ENCODE peak calls at places on chromosomes 7 and 10, in eight cellular contexts. V, K, B, Q, N, D, U and G are unnamed samples.

GRCh38 chr7:110786576-110786975 is 304.4 kb upstream of the LRRN3 start:
- DNase-seq in V (no peak), K (no peak), B (no peak), Q (no peak), N (no peak), D (no peak), U (no peak), G (no peak)

GRCh38 chr10:88820990-88821389 is 18.5 kb downstream of the LIPM start:
- DNase-seq in V (peak), K (no peak), B (peak), Q (no peak), N (no peak), D (peak), U (no peak), G (no peak)

GRCh38 chr7:50962962-50963374 is 180.3 kb upstream of the GRB10 start:
- DNase-seq in V (peak), K (peak), B (peak), Q (no peak), N (peak), D (peak), U (peak), G (no peak)

GRCh38 chr10:132707776-132708171 is 78.2 kb downstream of the NKX6-2 start:
- DNase-seq in V (no peak), K (peak), B (no peak), Q (no peak), N (no peak), D (no peak), U (no peak), G (peak)

GRCh38 chr10:58436071-58436470 is 50.9 kb downstream of the TFAM start:
- DNase-seq in V (no peak), K (no peak), B (no peak), Q (no peak), N (no peak), D (peak), U (peak), G (no peak)

GRCh38 chr7:80724249-80724871 is 85.9 kb downstream of the CD36 start:
- DNase-seq in V (peak), K (no peak), B (peak), Q (no peak), N (no peak), D (peak), U (no peak), G (no peak)

GRCh38 chr7:51321961-51322515 is 5.4 kb upstream of the COBL start:
- DNase-seq in V (no peak), K (no peak), B (no peak), Q (no peak), N (no peak), D (no peak), U (no peak), G (no peak)

GRCh38 chr10:63711866-63712716 is 190.9 kb downstream of the REEP3 start:
- DNase-seq in V (peak), K (peak), B (peak), Q (peak), N (peak), D (peak), U (peak), G (peak)

GRCh38 chr10:77318739-77319138 is 318.9 kb downstream of the KCNMA1 start:
- DNase-seq in V (no peak), K (no peak), B (no peak), Q (no peak), N (no peak), D (no peak), U (no peak), G (no peak)

GRCh38 chr10:117551322-117552155 is 9.0 kb downstream of the EMX2 start:
- DNase-seq in V (no peak), K (no peak), B (no peak), Q (no peak), N (no peak), D (no peak), U (no peak), G (no peak)

GRCh38 chr7:132446666-132447217 is 129.5 kb downstream of the PLXNA4 start:
- DNase-seq in V (no peak), K (no peak), B (no peak), Q (no peak), N (no peak), D (no peak), U (no peak), G (no peak)

GRCh38 chr10:73086816-73087215 is 9.8 kb downstream of the P4HA1 start:
- DNase-seq in V (no peak), K (no peak), B (no peak), Q (no peak), N (no peak), D (no peak), U (no peak), G (no peak)

GRCh38 chr10:43205681-43206390 is 61.0 kb downstream of the RASGEF1A start:
- DNase-seq in V (no peak), K (no peak), B (no peak), Q (no peak), N (peak), D (no peak), U (no peak), G (peak)

GRCh38 chr7:97001221-97001620 is 4.1 kb upstream of the DLX6 start:
- DNase-seq in V (no peak), K (no peak), B (no peak), Q (no peak), N (no peak), D (no peak), U (no peak), G (no peak)

GRCh38 chr7:46414946-46415345 is 493.9 kb upstream of the IGFBP3 start:
- DNase-seq in V (no peak), K (no peak), B (peak), Q (no peak), N (no peak), D (peak), U (no peak), G (no peak)

GRCh38 chr10:35896011-35896410 is 253.9 kb upstream of the FZD8 start:
- DNase-seq in V (peak), K (no peak), B (peak), Q (no peak), N (no peak), D (peak), U (no peak), G (no peak)

GRCh38 chr10:43396928-43397624 is 11.9 kb downstream of the HNRNPF start:
- DNase-seq in V (peak), K (peak), B (peak), Q (peak), N (peak), D (peak), U (peak), G (peak)

GRCh38 chr7:140260767-140261486 is 84.1 kb upstream of the KDM7A start:
- DNase-seq in V (no peak), K (no peak), B (no peak), Q (no peak), N (no peak), D (no peak), U (no peak), G (no peak)

GRCh38 chr7:104979167-104979841 is 34.7 kb upstream of the KMT2E start:
- DNase-seq in V (peak), K (peak), B (peak), Q (no peak), N (peak), D (peak), U (no peak), G (no peak)

GRCh38 chr10:103979530-103979929 is 12.6 kb downstream of the SLK start:
- DNase-seq in V (no peak), K (no peak), B (no peak), Q (no peak), N (no peak), D (no peak), U (no peak), G (no peak)

GRCh38 chr10:103983367-103983911 is 16.5 kb downstream of the SLK start:
- DNase-seq in V (no peak), K (no peak), B (no peak), Q (no peak), N (no peak), D (no peak), U (no peak), G (no peak)

GRCh38 chr10:103980246-103980906 is 13.4 kb downstream of the SLK start:
- DNase-seq in V (no peak), K (no peak), B (no peak), Q (no peak), N (no peak), D (peak), U (no peak), G (no peak)

GRCh38 chr10:103985726-103986125 is 18.8 kb downstream of the SLK start:
- DNase-seq in V (peak), K (no peak), B (no peak), Q (no peak), N (no peak), D (no peak), U (no peak), G (no peak)

DNA sequence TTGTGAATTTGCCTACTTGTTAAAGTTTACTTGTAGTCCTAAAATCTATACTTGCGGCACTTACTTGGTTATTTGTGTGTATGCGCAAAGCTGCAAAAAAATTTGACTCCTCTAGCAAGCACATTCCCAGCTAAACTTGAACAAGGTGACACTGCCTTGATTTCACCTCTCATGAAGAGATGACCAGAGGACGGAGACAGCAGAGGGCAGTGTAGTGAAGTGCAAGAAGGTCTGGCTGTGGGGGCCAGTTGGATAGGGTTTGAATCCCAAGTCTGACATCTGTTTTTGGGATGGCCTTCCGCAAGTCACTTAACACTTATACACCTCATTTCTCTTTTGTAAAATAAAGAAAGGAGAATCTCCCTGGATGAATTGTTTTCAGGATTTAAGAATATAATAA is 15.7 kb downstream of the SLK start:
- DNase-seq in V (peak), K (peak), B (no peak), Q (no peak), N (no peak), D (no peak), U (peak), G (no peak)
- TF ChIP-seq CTCF in V (peak), K (peak), B (peak), Q (no peak), N (no peak), D (peak), U (no peak), G (no peak)

DNA sequence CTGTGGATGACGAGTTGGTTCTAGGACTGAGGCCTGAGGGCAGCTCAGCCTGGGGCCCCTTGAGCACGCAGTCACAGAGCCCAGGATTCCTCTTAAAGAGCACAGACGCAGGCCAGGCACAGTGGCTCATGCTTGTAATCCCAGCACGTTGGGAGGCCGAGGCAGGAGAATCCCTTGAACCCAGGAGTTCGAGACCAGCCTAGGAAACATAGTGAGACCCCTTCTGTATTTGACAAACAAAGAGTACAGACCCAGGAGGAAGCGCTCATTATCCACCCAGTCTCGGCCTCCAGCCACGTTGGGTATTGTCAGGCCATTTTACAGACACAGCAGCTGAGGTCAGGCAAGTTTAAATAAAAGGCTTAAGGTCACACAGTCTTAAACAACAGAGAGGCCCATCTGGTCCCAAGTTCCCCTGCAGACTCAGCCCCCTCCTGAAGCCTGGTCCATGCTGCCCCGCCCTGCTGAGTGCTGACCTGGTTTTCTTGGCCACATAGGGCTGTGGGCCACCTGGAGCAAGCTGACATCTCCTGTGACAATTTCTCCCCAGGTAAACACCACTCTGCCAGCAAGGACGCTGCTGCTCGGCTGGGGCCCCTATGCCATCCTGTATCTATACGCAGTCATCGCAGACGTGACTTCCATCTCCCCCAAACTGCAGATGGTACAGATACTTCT is 12.6 kb downstream of the RGR start:
- DNase-seq in V (no peak), K (no peak), B (no peak), Q (no peak), N (no peak), D (no peak), U (no peak), G (no peak)
- TF ChIP-seq CTCF in V (no peak), K (no peak), B (no peak), Q (no peak), N (no peak), D (no peak), U (no peak), G (no peak)

DNA sequence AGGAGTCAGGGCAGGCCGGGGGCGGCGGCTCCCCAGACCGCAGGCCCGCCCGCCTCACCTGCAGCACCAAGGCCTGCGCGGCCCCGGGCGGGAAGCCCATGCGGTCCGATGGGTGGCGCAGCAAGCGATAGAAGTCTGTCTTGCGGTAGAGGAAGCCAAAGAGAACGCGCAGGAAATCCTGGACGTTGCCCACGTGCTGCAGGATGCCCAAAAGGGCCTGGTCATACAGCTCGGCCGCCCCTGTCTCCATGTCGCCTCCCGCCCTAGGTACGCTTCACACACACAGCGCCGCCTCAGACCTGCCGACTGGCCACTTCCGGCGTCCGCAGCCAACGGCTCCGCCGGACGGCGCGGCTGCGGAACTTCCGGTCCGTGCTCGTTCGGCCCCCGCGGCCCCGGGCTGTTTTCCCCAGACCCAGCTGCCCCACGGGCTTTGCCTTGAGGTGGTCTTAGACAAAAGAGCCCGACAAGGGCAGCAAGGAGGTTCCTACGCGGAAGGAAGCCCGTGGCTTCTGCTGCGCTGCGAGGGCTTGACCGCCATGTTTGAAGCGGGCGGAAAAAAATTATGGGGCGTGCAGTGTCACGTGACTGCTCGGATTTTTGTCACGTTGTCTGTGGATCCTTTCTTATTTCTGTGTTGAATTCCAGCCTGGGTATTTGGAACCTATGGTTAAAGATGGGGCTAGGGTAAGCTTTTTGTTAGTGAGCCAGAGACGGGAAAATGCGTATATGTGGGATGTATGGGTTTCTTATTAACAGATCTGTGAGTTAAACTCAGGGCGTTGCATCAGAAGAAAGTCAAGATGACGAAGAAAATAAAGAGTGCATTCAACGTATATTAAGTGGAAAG is at the start of gene NUDCD3:
- DNase-seq in V (peak), K (peak), B (peak), Q (peak), N (peak), D (peak), U (peak), G (peak)
- TF ChIP-seq CTCF in V (peak), K (peak), B (no peak), Q (no peak), N (peak), D (peak), U (no peak), G (no peak)

DNA sequence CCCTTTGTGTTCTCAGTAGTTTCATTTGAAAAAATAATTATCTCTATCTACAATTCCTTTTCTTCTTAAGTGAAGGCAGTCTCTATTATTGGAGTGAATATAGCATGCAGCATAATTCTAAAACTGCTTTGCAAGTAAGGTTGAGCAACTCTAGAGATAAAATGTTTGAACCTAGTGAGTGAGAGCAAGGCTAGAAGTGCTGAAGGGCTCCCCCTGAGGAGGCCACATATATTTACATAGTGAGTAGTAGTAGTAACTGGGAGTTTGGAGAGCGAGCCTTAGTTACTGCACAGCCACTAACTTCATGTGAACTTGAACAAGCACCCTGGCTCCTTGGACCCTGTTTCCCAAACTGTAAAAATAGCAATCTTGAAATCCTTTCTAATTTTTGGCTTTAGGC is 141.5 kb upstream of the DKK1 start:
- DNase-seq in V (no peak), K (no peak), B (no peak), Q (no peak), N (no peak), D (no peak), U (no peak), G (no peak)
- TF ChIP-seq CTCF in V (no peak), K (no peak), B (peak), Q (no peak), N (no peak), D (peak), U (no peak), G (no peak)

GRCh38 chr10:100879741-100880360 is 32.9 kb upstream of the SLF2 start:
- DNase-seq in V (peak), K (peak), B (no peak), Q (no peak), N (no peak), D (no peak), U (peak), G (no peak)

GRCh38 chr10:100876575-100877158 is 36.1 kb upstream of the SLF2 start:
- DNase-seq in V (no peak), K (no peak), B (no peak), Q (no peak), N (no peak), D (no peak), U (no peak), G (peak)

GRCh38 chr10:100877451-100877850 is 35.3 kb upstream of the SLF2 start:
- DNase-seq in V (no peak), K (no peak), B (no peak), Q (no peak), N (no peak), D (no peak), U (no peak), G (no peak)

GRCh38 chr10:100875484-100876166 is 37.1 kb upstream of the SLF2 start:
- DNase-seq in V (no peak), K (no peak), B (no peak), Q (no peak), N (no peak), D (no peak), U (no peak), G (peak)

GRCh38 chr10:100878291-100878910 is 34.4 kb upstream of the SLF2 start:
- DNase-seq in V (peak), K (peak), B (peak), Q (peak), N (peak), D (peak), U (peak), G (no peak)
- TF ChIP-seq CTCF in V (peak), K (peak), B (peak), Q (peak), N (peak), D (peak), U (peak), G (peak)

GRCh38 chr10:80148166-80148805 is 15.8 kb downstream of the PLAC9 start:
- DNase-seq in V (no peak), K (no peak), B (no peak), Q (no peak), N (no peak), D (no peak), U (no peak), G (no peak)

GRCh38 chr10:80146918-80147317 is 14.4 kb downstream of the PLAC9 start:
- DNase-seq in V (no peak), K (no peak), B (no peak), Q (no peak), N (no peak), D (no peak), U (no peak), G (no peak)

GRCh38 chr10:80141696-80142460 is 9.3 kb downstream of the PLAC9 start:
- DNase-seq in V (no peak), K (no peak), B (no peak), Q (no peak), N (no peak), D (no peak), U (no peak), G (no peak)

GRCh38 chr10:80149123-80149522 is 16.6 kb downstream of the PLAC9 start:
- DNase-seq in V (no peak), K (no peak), B (no peak), Q (no peak), N (no peak), D (no peak), U (no peak), G (no peak)

GRCh38 chr10:80144302-80145131 is 12.0 kb downstream of the PLAC9 start:
- DNase-seq in V (no peak), K (no peak), B (no peak), Q (peak), N (no peak), D (no peak), U (peak), G (no peak)
- TF ChIP-seq CTCF in V (no peak), K (no peak), B (no peak), Q (no peak), N (no peak), D (no peak), U (no peak), G (no peak)

GRCh38 chr10:34655286-34656170 is 159.6 kb downstream of the PARD3 start:
- DNase-seq in V (peak), K (peak), B (peak), Q (no peak), N (peak), D (peak), U (peak), G (no peak)
- TF ChIP-seq CTCF in V (peak), K (peak), B (peak), Q (peak), N (peak), D (peak), U (peak), G (peak)

GRCh38 chr7:94576316-94576715 is 66.7 kb downstream of the CASD1 start:
- DNase-seq in V (no peak), K (no peak), B (no peak), Q (no peak), N (no peak), D (no peak), U (no peak), G (no peak)

GRCh38 chr7:94571816-94572215 is 62.2 kb downstream of the CASD1 start:
- DNase-seq in V (no peak), K (no peak), B (no peak), Q (no peak), N (no peak), D (no peak), U (no peak), G (no peak)

GRCh38 chr7:94578615-94579014 is 69.0 kb downstream of the CASD1 start:
- DNase-seq in V (peak), K (no peak), B (no peak), Q (no peak), N (no peak), D (no peak), U (peak), G (no peak)

GRCh38 chr7:94577357-94577756 is 67.7 kb downstream of the CASD1 start:
- DNase-seq in V (no peak), K (no peak), B (no peak), Q (no peak), N (no peak), D (no peak), U (no peak), G (no peak)

GRCh38 chr7:94575646-94576045 is 66.0 kb downstream of the CASD1 start:
- DNase-seq in V (no peak), K (no peak), B (no peak), Q (no peak), N (no peak), D (no peak), U (no peak), G (no peak)
- TF ChIP-seq CTCF in V (no peak), K (no peak), B (no peak), Q (no peak), N (no peak), D (no peak), U (no peak), G (no peak)